ENCODE peak calls at places on chromosomes 12 and 14, in seven cellular contexts. Z is NCI-H2029 treated with DMSO at 0.1 percent for 48 hours; I is NAMALWA; L is renal cortical epithelial cell; B is activated CD4-positive, alpha-beta T cell treated with anti-CD3 and anti-CD28 coated beads for 24 hours; D is Kasumi-1; X is CD8-positive, alpha-beta T cell. W is an unnamed sample.

GRCh38 chr14:68473794-68474193 is 319.1 kb downstream of the ZFP36L1 start:
- DNase-seq in Z (no peak), I (peak), L (peak), B (no peak), D (no peak), X (no peak), W (no peak)

GRCh38 chr12:14238224-14238792 is 127.2 kb upstream of the ATF7IP start:
- DNase-seq in Z (peak), I (peak), L (no peak), B (no peak), D (peak), X (no peak), W (no peak)

GRCh38 chr12:84814664-84815245 is 97.8 kb downstream of the SLC6A15 start:
- DNase-seq in Z (no peak), I (no peak), L (no peak), B (no peak), D (no peak), X (no peak), W (no peak)

GRCh38 chr14:75430526-75430925 is 2.7 kb downstream of the JDP2 start:
- DNase-seq in Z (no peak), I (no peak), L (no peak), B (no peak), D (no peak), X (no peak), W (no peak)

GRCh38 chr12:128025856-128026255 is 241.1 kb upstream of the TMEM132C start:
- DNase-seq in Z (no peak), I (no peak), L (no peak), B (no peak), D (no peak), X (no peak), W (no peak)

GRCh38 chr14:101961011-101961721 is 3.2 kb upstream of the DYNC1H1 start:
- DNase-seq in Z (no peak), I (peak), L (peak), B (peak), D (peak), X (peak), W (peak)

GRCh38 chr12:59844775-59845174 is 248.9 kb downstream of the SLC16A7 start:
- DNase-seq in Z (no peak), I (no peak), L (no peak), B (no peak), D (no peak), X (no peak), W (no peak)

GRCh38 chr12:102059343-102059742 is 2.4 kb downstream of the WASHC3 start:
- DNase-seq in Z (no peak), I (no peak), L (peak), B (no peak), D (no peak), X (no peak), W (no peak)

GRCh38 chr14:74888164-74889158 is 6.7 kb downstream of the DLST start:
- DNase-seq in Z (no peak), I (no peak), L (peak), B (no peak), D (no peak), X (no peak), W (no peak)

GRCh38 chr14:73242274-73242960 is 5.1 kb downstream of the PAPLN start:
- DNase-seq in Z (no peak), I (no peak), L (peak), B (no peak), D (no peak), X (no peak), W (peak)

GRCh38 chr12:97556201-97556824 is 93.7 kb downstream of the RMST start:
- DNase-seq in Z (peak), I (peak), L (peak), B (no peak), D (no peak), X (no peak), W (no peak)

GRCh38 chr12:90757957-90758356 is 197.0 kb downstream of the CCER1 start:
- DNase-seq in Z (no peak), I (no peak), L (no peak), B (no peak), D (no peak), X (no peak), W (no peak)

GRCh38 chr12:78470354-78471195 is 394.0 kb upstream of the SYT1 start:
- DNase-seq in Z (no peak), I (peak), L (peak), B (no peak), D (peak), X (no peak), W (no peak)

GRCh38 chr12:81705586-81705985 is 53.6 kb downstream of the PPFIA2 start:
- DNase-seq in Z (no peak), I (no peak), L (no peak), B (no peak), D (no peak), X (no peak), W (no peak)

GRCh38 chr12:109523071-109523470 is 45.6 kb downstream of the UBE3B start:
- DNase-seq in Z (peak), I (no peak), L (no peak), B (no peak), D (no peak), X (no peak), W (no peak)

GRCh38 chr12:122928891-122929538 is 33.1 kb upstream of the VPS37B start:
- DNase-seq in Z (no peak), I (no peak), L (no peak), B (no peak), D (no peak), X (no peak), W (no peak)

GRCh38 chr12:74254784-74255183 is 282.9 kb upstream of the ATXN7L3B start:
- DNase-seq in Z (no peak), I (no peak), L (no peak), B (no peak), D (no peak), X (no peak), W (no peak)

GRCh38 chr12:98403936-98404335 is 111.5 kb upstream of the TMPO start:
- DNase-seq in Z (no peak), I (no peak), L (no peak), B (no peak), D (peak), X (no peak), W (no peak)

GRCh38 chr12:53712059-53712643 is 15.1 kb downstream of the CALCOCO1 start:
- DNase-seq in Z (no peak), I (no peak), L (no peak), B (no peak), D (no peak), X (no peak), W (no peak)

GRCh38 chr14:78029471-78030372 is 140.5 kb upstream of the NRXN3 start:
- DNase-seq in Z (no peak), I (no peak), L (no peak), B (no peak), D (no peak), X (no peak), W (no peak)

W was measured in GM18507.